ENCODE peak calls at places on chromosomes 4 and X, in ten cellular contexts. I, B, Q, J, N, S, V, E, F and T are unnamed samples.

GRCh38 chrX:43148305-43148704 is 370.3 kb upstream of the PPP1R2C start:
- DNase-seq in F (no peak), S (no peak), V (no peak), J (no peak), E (no peak), Q (no peak), B (no peak), I (no peak), N (no peak), T (no peak)

GRCh38 chrX:1395646-1396216 is 3.8 kb upstream of the SLC25A6 start:
- DNase-seq in I (no peak), B (no peak), N (no peak), V (no peak), E (no peak), J (no peak), F (no peak), Q (no peak), S (no peak), T (no peak)

GRCh38 chr4:183611210-183611830 is 47.7 kb downstream of the RWDD4 start:
- DNase-seq in V (no peak), E (no peak), N (no peak), I (no peak), S (no peak), B (no peak), J (no peak), Q (no peak), F (no peak), T (no peak)

GRCh38 chr4:53049528-53049927 is 187.4 kb downstream of the RASL11B start:
- DNase-seq in J (no peak), F (no peak), V (no peak), Q (no peak), I (no peak), E (no peak), B (no peak), S (no peak), N (no peak), T (no peak)

GRCh38 chrX:39574178-39574577 is 523.6 kb downstream of the BCOR start:
- DNase-seq in F (no peak), E (no peak), V (no peak), I (no peak), Q (no peak), S (no peak), N (no peak), B (no peak), J (no peak), T (no peak)

GRCh38 chr4:121307441-121308327 is 73.1 kb downstream of the QRFPR start:
- DNase-seq in S (peak), B (no peak), E (peak), V (no peak), N (peak), J (peak), Q (peak), F (no peak), I (peak), T (no peak)

GRCh38 chr4:18880850-18881249 is 859.3 kb upstream of the LCORL start:
- DNase-seq in N (no peak), Q (no peak), F (no peak), B (no peak), S (no peak), V (no peak), J (no peak), I (no peak), E (peak), T (no peak)

GRCh38 chr4:184064877-184065276 is 152.8 kb downstream of the ENPP6 start:
- DNase-seq in V (no peak), F (no peak), I (no peak), E (no peak), S (no peak), Q (no peak), B (no peak), N (no peak), J (no peak), T (no peak)

GRCh38 chrX:106415276-106415895 is 196.4 kb upstream of the RADX start:
- DNase-seq in F (no peak), S (no peak), I (no peak), J (peak), E (peak), Q (no peak), B (no peak), V (no peak), N (peak), T (no peak)

GRCh38 chrX:10008483-10009056 is 41.4 kb downstream of the CLDN34 start:
- DNase-seq in I (no peak), N (no peak), J (no peak), V (no peak), E (no peak), S (no peak), B (no peak), Q (no peak), F (no peak), T (no peak)

GRCh38 chrX:120316587-120317283 is 5.5 kb upstream of the TMEM255A start:
- DNase-seq in E (no peak), S (no peak), N (peak), F (no peak), J (no peak), I (no peak), B (no peak), Q (no peak), V (no peak), T (no peak)

GRCh38 chr4:105058177-105058812 is 88.4 kb upstream of the TET2 start:
- DNase-seq in Q (no peak), V (no peak), J (peak), E (no peak), S (no peak), I (no peak), N (peak), B (no peak), F (no peak), T (no peak)

GRCh38 chr4:53558061-53558801 is 33.1 kb downstream of the LNX1 start:
- DNase-seq in I (no peak), Q (no peak), J (no peak), V (no peak), S (no peak), E (peak), F (no peak), B (no peak), N (peak), T (peak)

GRCh38 chr4:72312032-72312650 is 256.9 kb downstream of the ADAMTS3 start:
- DNase-seq in E (no peak), I (no peak), S (peak), J (no peak), V (peak), Q (no peak), N (peak), B (peak), F (no peak), T (peak)

GRCh38 chr4:74682567-74683359 is 111.6 kb downstream of the BTC start:
- DNase-seq in B (no peak), I (no peak), E (no peak), V (no peak), S (peak), Q (no peak), F (no peak), N (peak), J (no peak), T (no peak)

GRCh38 chr4:23934915-23935314 is 45.1 kb upstream of the PPARGC1A start:
- DNase-seq in Q (no peak), I (no peak), B (peak), F (no peak), N (peak), V (peak), E (no peak), S (peak), J (no peak), T (no peak)

GRCh38 chrX:94252204-94252603 is 578.2 kb downstream of the FAM133A start:
- DNase-seq in N (no peak), J (no peak), I (no peak), S (no peak), F (no peak), Q (no peak), V (no peak), E (no peak), B (no peak), T (no peak)

GRCh38 chr4:184826315-184827266 is 823 bp upstream of the ACSL1 start:
- DNase-seq in J (peak), N (no peak), S (no peak), I (peak), E (no peak), V (no peak), Q (peak), F (peak), B (no peak), T (no peak)